ENCODE peak calls at places on chromosomes 12 and 14, in seven cellular contexts. A is HepG2, B is HCT116, X is SK-N-SH, Z is K562, C is GM12878, H is H1. T is an unnamed sample.

GRCh38 chr12:26471560-26471959 is 276.2 kb downstream of the SSPN start:
- DNase-seq in Z (no peak), H (no peak), X (no peak), B (no peak), A (no peak), C (peak; percentile 82), T (peak; percentile 4)

GRCh38 chr12:120095356-120096135 is 21.0 kb downstream of the RAB35 start:
- DNase-seq in H (no peak), B (no peak), X (no peak), Z (no peak), A (no peak), C (no peak), T (no peak)

GRCh38 chr14:49586673-49587460 is 687 bp upstream of the RPS29 start:
- DNase-seq in Z (peak; percentile 69), C (peak; percentile 67), A (peak; percentile 52), B (peak; percentile 72), H (no peak), X (peak; percentile 60), T (peak; percentile 89)

GRCh38 chr12:46253544-46254162 is 15.2 kb downstream of the SLC38A1 start:
- DNase-seq in Z (no peak), B (no peak), C (no peak), X (no peak), H (no peak), A (no peak), T (no peak)

GRCh38 chr12:72010365-72010764 is 71.7 kb downstream of the TPH2 start:
- DNase-seq in Z (no peak), H (no peak), B (no peak), A (no peak), C (no peak), X (no peak), T (no peak)

GRCh38 chr14:32693114-32693513 is 245.6 kb upstream of the NPAS3 start:
- DNase-seq in X (no peak), A (no peak), Z (no peak), C (no peak), B (no peak), H (no peak), T (no peak)

GRCh38 chr12:78963439-78964222 is 99.1 kb downstream of the SYT1 start:
- DNase-seq in X (no peak), C (no peak), B (peak; percentile 33), Z (no peak), A (no peak), H (no peak), T (no peak)

GRCh38 chr14:100900837-100901390 is 2.6 kb downstream of the RTL1 start:
- DNase-seq in A (peak; percentile 72), H (no peak), X (peak; percentile 81), C (no peak), Z (peak; percentile 75), B (peak; percentile 41), T (peak; percentile 48)

GRCh38 chr14:22002860-22003284 is 329.3 kb upstream of the OR4E1 start:
- DNase-seq in B (peak; percentile 16), A (no peak), C (no peak), H (no peak), X (no peak), Z (peak; percentile 40), T (peak; percentile 44)

GRCh38 chr14:96249016-96249415 is 7.0 kb upstream of the BDKRB1 start:
- DNase-seq in X (no peak), B (no peak), A (no peak), H (no peak), C (no peak), Z (no peak), T (no peak)
- TF ChIP-seq JUND in X (peak; percentile 84), B (no peak), A (no peak), H (no peak), C (no peak), Z (peak; percentile 58), T (no peak)

DNA sequence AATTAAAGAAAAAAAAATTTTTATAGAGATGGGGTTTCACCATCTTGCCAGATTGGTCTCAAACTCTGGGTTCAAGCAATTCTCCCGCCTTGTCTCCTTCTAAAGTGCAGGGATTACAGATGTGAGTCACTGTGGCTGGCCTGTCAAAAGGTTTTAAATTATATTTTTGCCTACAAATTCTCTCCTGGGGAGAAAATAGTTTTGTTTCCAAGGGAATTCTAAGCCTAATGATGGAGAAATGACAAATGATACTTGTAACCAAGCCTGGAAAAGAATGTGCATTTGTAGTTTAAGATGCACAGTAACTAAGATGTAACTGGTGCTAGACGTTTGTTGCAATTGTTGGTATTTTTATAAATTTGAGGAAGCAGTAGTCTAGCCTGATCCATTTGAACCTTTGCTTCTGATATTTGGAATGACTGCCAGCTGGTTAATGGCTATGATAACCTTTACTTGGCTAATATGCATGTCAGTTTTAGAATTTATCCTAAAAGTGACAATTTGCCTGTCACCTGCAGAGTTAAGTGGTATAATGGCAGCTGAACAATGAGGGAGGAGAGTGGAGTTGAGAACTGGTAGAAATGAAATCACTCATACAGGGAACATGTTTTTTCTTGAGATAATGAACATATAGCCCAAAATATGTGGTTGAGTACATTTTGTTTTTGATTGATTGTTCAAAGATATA is 148.0 kb downstream of the FUT8 start:
- DNase-seq in A (no peak), Z (no peak), H (no peak), B (no peak), X (no peak), C (no peak), T (no peak)
- TF ChIP-seq JUND in A (no peak), Z (no peak), H (no peak), B (no peak), X (no peak), C (no peak), T (no peak)

GRCh38 chr12:89103831-89104230 is 248.5 kb downstream of the DUSP6 start:
- DNase-seq in X (no peak), H (no peak), C (no peak), B (no peak), Z (no peak), A (no peak), T (no peak)

GRCh38 chr12:89101440-89101839 is 250.9 kb downstream of the DUSP6 start:
- DNase-seq in C (no peak), A (no peak), B (no peak), X (peak; percentile 39), H (no peak), Z (peak; percentile 57), T (no peak)

GRCh38 chr12:89098390-89099102 is 253.8 kb downstream of the DUSP6 start:
- DNase-seq in Z (no peak), B (no peak), H (peak; percentile 53), A (no peak), X (peak; percentile 4), C (no peak), T (no peak)
- TF ChIP-seq JUND in Z (no peak), B (no peak), H (no peak), A (no peak), X (no peak), C (no peak), T (no peak)

GRCh38 chr14:103021817-103022668 is 35.3 kb downstream of the CDC42BPB start:
- DNase-seq in X (no peak), B (no peak), Z (no peak), H (no peak), C (no peak), A (no peak), T (no peak)
- TF ChIP-seq JUND in X (no peak), B (no peak), Z (no peak), H (no peak), C (no peak), A (no peak), T (no peak)

DNA sequence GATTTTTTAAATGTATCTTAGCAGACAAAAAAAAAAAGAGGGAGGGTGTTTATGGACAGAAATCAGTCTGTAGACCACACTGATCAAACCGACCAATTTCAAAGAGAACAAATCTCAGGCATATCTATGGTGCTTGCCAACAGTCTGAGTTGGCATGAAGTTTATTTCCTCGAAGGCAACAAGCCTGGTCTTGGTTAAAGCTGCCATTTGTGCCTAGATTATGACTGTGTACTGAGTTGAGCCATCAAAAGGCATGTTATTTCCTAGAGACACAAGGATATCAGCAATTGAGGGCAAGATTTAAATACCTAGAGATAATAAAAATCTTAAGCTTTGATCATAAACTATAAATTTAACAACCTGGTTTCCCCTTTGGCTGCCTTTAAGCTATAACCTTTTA is 119.2 kb downstream of the SLC2A13 start:
- DNase-seq in B (no peak), H (no peak), Z (no peak), C (no peak), A (no peak), X (no peak), T (no peak)
- TF ChIP-seq JUND in B (no peak), H (no peak), Z (no peak), C (no peak), A (no peak), X (no peak), T (no peak)

DNA sequence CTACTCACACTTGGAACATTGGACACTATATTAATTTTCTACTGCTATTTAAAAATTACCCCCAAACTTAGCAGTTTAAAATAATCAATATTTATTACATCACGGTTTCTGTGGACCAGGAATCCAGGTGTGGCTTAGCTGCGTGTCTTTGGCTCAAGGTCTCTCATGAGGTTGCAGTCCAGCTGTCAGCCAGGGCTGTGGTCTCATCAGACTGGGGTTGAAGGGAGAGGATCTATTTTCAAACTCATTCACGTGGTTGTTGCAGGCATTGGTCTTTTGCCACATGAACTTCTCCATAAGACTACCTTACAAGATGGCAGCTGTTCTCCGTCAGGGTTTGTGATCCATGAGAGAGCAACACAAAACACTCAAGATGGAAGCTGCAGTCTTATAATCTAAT is 343.0 kb downstream of the BCAT1 start:
- DNase-seq in H (no peak), C (no peak), X (no peak), B (no peak), Z (no peak), A (no peak), T (no peak)
- TF ChIP-seq JUND in H (no peak), C (no peak), X (no peak), B (no peak), Z (no peak), A (no peak), T (no peak)

DNA sequence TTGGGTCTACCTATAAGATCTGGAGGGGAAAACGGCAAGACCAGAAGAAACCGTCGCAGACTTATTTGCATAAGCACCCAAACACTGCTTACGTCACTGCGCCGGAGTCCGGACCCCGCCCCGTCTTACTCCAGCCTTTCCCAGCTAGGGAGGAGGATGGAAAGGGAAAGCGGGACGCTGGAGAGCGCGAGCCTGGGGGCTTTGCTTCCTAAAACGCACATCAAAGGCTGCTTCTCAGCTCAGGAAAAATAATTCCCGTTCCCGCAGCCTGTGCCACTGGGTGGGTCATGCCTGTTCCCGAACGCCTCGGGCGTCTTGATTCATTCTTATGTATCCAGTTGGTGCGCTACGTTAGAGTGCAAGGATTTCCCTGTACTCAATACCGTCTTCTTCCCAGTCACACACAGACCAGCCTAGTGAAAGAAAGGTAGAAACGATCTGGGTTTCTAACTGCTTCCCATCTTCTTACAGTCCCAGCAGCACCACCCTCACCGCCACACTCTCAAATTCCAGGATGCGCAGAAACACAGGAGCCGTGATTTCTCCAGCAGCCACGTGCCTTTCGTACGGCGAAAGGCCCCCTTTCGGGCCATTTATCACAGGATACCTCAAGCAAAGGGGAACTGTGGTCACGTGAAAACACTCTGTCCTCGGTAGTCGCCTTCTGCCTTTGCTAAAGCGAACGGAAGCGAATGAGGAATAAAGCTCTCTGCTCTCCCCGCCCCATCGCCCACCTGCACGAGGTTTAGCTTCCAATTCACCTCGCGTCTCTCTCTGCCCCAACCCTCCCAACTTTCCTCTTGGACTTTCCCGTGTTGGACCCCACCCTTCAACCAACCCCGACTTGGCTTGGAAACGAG is 1.0 kb downstream of the SLC6A15 start:
- DNase-seq in B (no peak), C (no peak), H (peak; percentile 67), Z (no peak), X (peak; percentile 77), A (no peak), T (peak; percentile 86)
- TF ChIP-seq JUND in B (no peak), C (no peak), H (peak; percentile 28), Z (no peak), X (no peak), A (no peak), T (no peak)

T was measured in T47D.